ENCODE peak calls at places on chromosomes 16 and 17, in seven cellular contexts. Y is HCT116, C is H1, M is SK-N-SH, F is GM12878, X is K562, V is HepG2. J is an unnamed sample.

GRCh38 chr17:44763170-44763569 is 4.4 kb downstream of the ADAM11 start:
- DNase-seq in Y (no peak), C (no peak), M (no peak), F (no peak), X (no peak), V (no peak), J (no peak)

GRCh38 chr16:48526058-48526957 is 83.7 kb downstream of the N4BP1 start:
- DNase-seq in Y (peak), C (no peak), M (no peak), F (peak), X (no peak), V (peak), J (peak)

GRCh38 chr16:57906385-57907316 is 64.3 kb downstream of the CNGB1 start:
- DNase-seq in Y (no peak), C (peak), M (no peak), F (no peak), X (peak), V (no peak), J (no peak)

GRCh38 chr16:89113661-89114060 is 20.0 kb downstream of the ACSF3 start:
- DNase-seq in Y (no peak), C (no peak), M (no peak), F (no peak), X (no peak), V (no peak), J (no peak)

GRCh38 chr17:78411241-78411855 is 32.9 kb downstream of the PGS1 start:
- DNase-seq in Y (no peak), C (no peak), M (no peak), F (no peak), X (peak), V (no peak), J (no peak)

GRCh38 chr16:10305912-10306311 is 79.9 kb upstream of the ATF7IP2 start:
- DNase-seq in Y (no peak), C (no peak), M (no peak), F (no peak), X (no peak), V (no peak), J (no peak)

GRCh38 chr17:44867841-44868240 is 20.2 kb downstream of the HIGD1B start:
- DNase-seq in Y (no peak), C (no peak), M (no peak), F (no peak), X (no peak), V (no peak), J (no peak)

GRCh38 chr17:78979780-78980623 is at the start of gene LGALS3BP:
- DNase-seq in Y (peak), C (peak), M (peak), F (no peak), X (no peak), V (peak), J (peak)

GRCh38 chr16:31455601-31456314 is 3.5 kb upstream of the ARMC5 start:
- DNase-seq in Y (no peak), C (peak), M (peak), F (no peak), X (no peak), V (no peak), J (peak)

GRCh38 chr16:86922311-86922710 is 344.0 kb downstream of the FOXL1 start:
- DNase-seq in Y (no peak), C (no peak), M (no peak), F (no peak), X (no peak), V (no peak), J (no peak)
- TF ChIP-seq JUND in Y (no peak), C (no peak), M (no peak), F (no peak), X (no peak), V (no peak), J (no peak)

GRCh38 chr17:3921853-3922319 is 5.6 kb upstream of the P2RX1 start:
- DNase-seq in Y (no peak), C (no peak), M (no peak), F (no peak), X (no peak), V (no peak), J (no peak)
- TF ChIP-seq JUND in Y (no peak), C (no peak), M (no peak), F (no peak), X (no peak), V (no peak), J (no peak)

GRCh38 chr16:53958481-53958880 is 254.5 kb downstream of the FTO start:
- DNase-seq in Y (no peak), C (no peak), M (no peak), F (no peak), X (no peak), V (no peak), J (no peak)
- TF ChIP-seq JUND in Y (no peak), C (no peak), M (no peak), F (no peak), X (no peak), V (no peak), J (no peak)

GRCh38 chr16:69402448-69402847 is 16.6 kb upstream of the TERF2 start:
- DNase-seq in Y (no peak), C (no peak), M (no peak), F (no peak), X (no peak), V (no peak), J (no peak)

GRCh38 chr16:69395859-69396186 is 10.0 kb upstream of the TERF2 start:
- DNase-seq in Y (no peak), C (no peak), M (no peak), F (no peak), X (no peak), V (no peak), J (no peak)

GRCh38 chr16:69396187-69397061 is 10.6 kb upstream of the TERF2 start:
- DNase-seq in Y (peak), C (peak), M (peak), F (peak), X (peak), V (peak), J (no peak)

GRCh38 chr16:69397821-69398521 is 12.2 kb upstream of the TERF2 start:
- DNase-seq in Y (peak), C (peak), M (peak), F (peak), X (no peak), V (peak), J (peak)

DNA sequence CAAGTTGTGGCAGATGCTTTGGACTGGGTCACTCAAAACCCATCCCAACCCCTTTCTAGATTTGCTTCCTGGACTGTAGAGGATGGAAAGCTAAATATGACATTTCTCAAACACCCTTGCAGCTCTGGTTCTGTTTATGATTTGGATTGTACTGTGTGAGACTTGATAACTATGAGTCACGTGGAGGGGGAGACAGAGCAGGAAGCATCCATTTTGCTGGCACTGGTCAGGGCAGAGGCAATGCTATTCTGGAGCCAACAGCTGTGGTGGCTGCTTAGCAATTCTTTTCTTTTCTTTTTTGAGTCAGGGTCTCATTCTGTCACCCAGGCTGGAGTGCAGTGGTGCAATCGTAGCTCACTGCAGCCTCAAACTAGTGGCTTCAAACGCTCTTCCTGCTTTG is 13.6 kb upstream of the TERF2 start:
- DNase-seq in Y (no peak), C (no peak), M (no peak), F (no peak), X (no peak), V (no peak), J (no peak)
- TF ChIP-seq JUND in Y (no peak), C (no peak), M (no peak), F (no peak), X (no peak), V (no peak), J (no peak)

GRCh38 chr17:19269102-19269501 is 31.9 kb downstream of the EPN2 start:
- DNase-seq in Y (no peak), C (no peak), M (no peak), F (no peak), X (no peak), V (no peak), J (no peak)

GRCh38 chr17:19269641-19270040 is 32.5 kb downstream of the EPN2 start:
- DNase-seq in Y (no peak), C (no peak), M (no peak), F (no peak), X (no peak), V (no peak), J (no peak)

GRCh38 chr17:19270951-19271611 is 33.9 kb downstream of the EPN2 start:
- DNase-seq in Y (no peak), C (no peak), M (no peak), F (peak), X (peak), V (no peak), J (no peak)

GRCh38 chr17:19270347-19270950 is 33.3 kb downstream of the EPN2 start:
- DNase-seq in Y (no peak), C (no peak), M (no peak), F (no peak), X (no peak), V (no peak), J (no peak)

DNA sequence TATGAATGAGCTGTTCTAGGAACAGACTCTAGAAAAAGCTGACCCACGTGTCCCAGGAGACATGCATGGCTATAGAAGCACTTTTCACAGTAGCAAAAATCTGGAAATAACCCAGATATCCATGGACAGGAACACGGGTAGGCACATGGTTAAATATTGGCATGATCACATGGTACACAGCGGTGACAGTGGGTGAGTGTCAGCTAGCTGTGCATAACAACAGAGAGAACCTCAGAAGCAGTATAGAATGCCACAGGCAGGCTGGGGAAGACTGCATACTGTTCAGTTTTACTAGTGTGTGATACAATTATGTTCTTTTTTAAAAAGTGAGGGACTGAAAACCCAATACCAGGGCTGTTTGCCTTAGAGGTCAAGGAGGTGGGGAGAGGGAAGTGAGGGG is 31.4 kb downstream of the EPN2 start:
- DNase-seq in Y (no peak), C (no peak), M (no peak), F (no peak), X (no peak), V (no peak), J (no peak)
- TF ChIP-seq JUND in Y (no peak), C (no peak), M (no peak), F (no peak), X (no peak), V (no peak), J (no peak)

GRCh38 chr16:12461971-12462370 is 341.7 kb downstream of the CPPED1 start:
- DNase-seq in Y (no peak), C (no peak), M (no peak), F (no peak), X (no peak), V (no peak), J (no peak)
- TF ChIP-seq JUND in Y (no peak), C (no peak), M (no peak), F (no peak), X (no peak), V (no peak), J (no peak)

DNA sequence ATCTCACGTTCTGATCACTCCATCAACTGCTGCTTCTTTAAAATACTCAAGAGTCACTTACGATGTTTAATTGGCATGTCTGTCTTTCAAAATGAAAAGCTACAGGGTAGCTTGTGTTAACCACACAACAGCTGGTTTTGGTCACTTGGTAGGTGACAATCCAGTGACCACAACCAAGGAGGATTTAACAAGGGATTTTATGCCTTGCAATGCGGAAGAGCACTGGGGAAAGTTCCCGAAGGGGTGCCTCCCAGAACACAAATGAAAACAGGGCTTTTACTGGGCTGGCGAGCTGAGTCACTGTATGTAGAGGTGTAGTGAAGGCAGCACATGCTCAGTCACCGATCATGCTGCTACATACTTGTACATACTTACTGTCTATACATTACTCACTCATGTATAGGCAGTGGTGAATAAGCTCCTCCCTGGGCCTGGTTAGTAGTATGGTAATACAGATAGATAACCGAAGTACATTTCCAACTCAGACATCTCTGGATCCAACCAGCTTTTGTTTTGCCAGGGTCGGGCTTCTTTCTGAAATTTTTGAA is 483.5 kb downstream of the CDH13 start:
- DNase-seq in Y (no peak), C (no peak), M (no peak), F (no peak), X (no peak), V (no peak), J (no peak)
- TF ChIP-seq JUND in Y (no peak), C (no peak), M (no peak), F (no peak), X (no peak), V (no peak), J (no peak)

DNA sequence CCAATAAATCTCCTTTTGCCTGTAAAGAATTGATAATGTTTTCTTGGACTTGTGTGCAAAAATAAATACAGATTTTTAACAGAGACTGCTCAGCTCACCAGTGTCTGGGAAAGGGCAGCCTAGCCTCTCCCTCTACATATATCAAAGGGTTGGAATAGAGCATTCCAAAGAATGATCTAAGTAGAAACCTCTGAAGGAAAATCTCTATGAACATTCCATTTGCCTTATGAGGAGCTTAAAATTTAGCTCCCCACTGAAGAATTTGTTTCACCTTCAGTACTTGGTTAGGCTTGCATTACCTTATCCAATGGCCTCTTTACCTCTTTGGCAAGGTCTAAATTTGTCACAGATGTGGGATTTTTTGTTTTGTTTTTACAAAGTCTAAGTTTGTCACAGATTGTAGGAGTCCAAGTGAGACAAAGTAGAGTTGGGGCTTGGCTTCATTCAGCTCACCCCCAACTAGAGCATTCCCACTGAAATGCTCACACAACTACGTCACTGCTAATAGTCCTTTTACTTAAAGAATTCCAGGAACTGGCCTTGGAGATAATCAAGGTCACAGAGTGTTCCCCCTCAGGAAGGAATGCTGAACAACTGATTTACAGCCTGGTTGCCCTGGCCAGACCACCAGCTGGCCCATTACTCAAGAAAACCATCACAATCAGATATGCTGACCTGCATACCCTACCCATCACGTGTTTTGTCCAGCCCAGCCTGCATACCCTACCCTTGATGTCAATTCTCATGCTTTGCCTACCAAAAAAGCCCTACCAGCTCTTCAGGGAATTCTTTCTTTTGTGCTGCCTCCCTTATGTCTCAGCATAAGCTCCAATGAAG is 26.6 kb upstream of the PPM1D start:
- DNase-seq in Y (no peak), C (no peak), M (no peak), F (no peak), X (no peak), V (peak), J (no peak)
- TF ChIP-seq JUND in Y (no peak), C (no peak), M (peak), F (no peak), X (no peak), V (no peak), J (no peak)

GRCh38 chr16:85056211-85056748 is 28.7 kb downstream of the KIAA0513 start:
- DNase-seq in Y (no peak), C (no peak), M (peak), F (no peak), X (peak), V (peak), J (no peak)
- TF ChIP-seq JUND in Y (no peak), C (no peak), M (no peak), F (no peak), X (no peak), V (no peak), J (no peak)

J was measured in T47D.